ENCODE peak calls at places on chromosomes 4 and X, in four cellular contexts. One of them, this sample, is unnamed.

GRCh38 chr4:167219090-167219489 is 15.2 kb downstream of the SPOCK3 start:
- DNase-seq in CD8-positive, alpha-beta memory T cell: no peak
- DNase-seq in psoas muscle: no peak
- DNase-seq in SK-N-SH: no peak
- DNase-seq in this sample: no peak

GRCh38 chr4:40626183-40626990 is 3.3 kb downstream of the RBM47 start:
- DNase-seq in CD8-positive, alpha-beta memory T cell: no peak
- DNase-seq in psoas muscle: no peak
- DNase-seq in SK-N-SH: no peak
- DNase-seq in this sample: no peak

GRCh38 chrX:71619193-71619592 is 882 bp upstream of the CXCR3 start:
- DNase-seq in CD8-positive, alpha-beta memory T cell: peak; percentile 44
- DNase-seq in psoas muscle: no peak
- DNase-seq in SK-N-SH: no peak
- DNase-seq in this sample: no peak

GRCh38 chrX:19440713-19441112 is 74.6 kb downstream of the MAP3K15 start:
- DNase-seq in CD8-positive, alpha-beta memory T cell: no peak
- DNase-seq in psoas muscle: no peak
- DNase-seq in SK-N-SH: no peak
- DNase-seq in this sample: no peak

GRCh38 chrX:17052776-17053175 is 106.3 kb downstream of the REPS2 start:
- DNase-seq in CD8-positive, alpha-beta memory T cell: no peak
- DNase-seq in psoas muscle: no peak
- DNase-seq in SK-N-SH: no peak
- DNase-seq in this sample: no peak

GRCh38 chr4:79598214-79598613 is 190.2 kb upstream of the GK2 start:
- DNase-seq in CD8-positive, alpha-beta memory T cell: no peak
- DNase-seq in psoas muscle: no peak
- DNase-seq in SK-N-SH: no peak
- DNase-seq in this sample: no peak

GRCh38 chr4:95957054-95957453 is 117.2 kb downstream of the PDHA2 start:
- DNase-seq in CD8-positive, alpha-beta memory T cell: no peak
- DNase-seq in psoas muscle: no peak
- DNase-seq in SK-N-SH: no peak
- DNase-seq in this sample: no peak

GRCh38 chrX:22041931-22042530 is 9.9 kb downstream of the PHEX start:
- DNase-seq in CD8-positive, alpha-beta memory T cell: no peak
- DNase-seq in psoas muscle: no peak
- DNase-seq in SK-N-SH: no peak
- DNase-seq in this sample: no peak

GRCh38 chr4:81215936-81216335 is 914 bp upstream of the PRKG2 start:
- DNase-seq in CD8-positive, alpha-beta memory T cell: no peak
- DNase-seq in psoas muscle: no peak
- DNase-seq in SK-N-SH: no peak
- DNase-seq in this sample: no peak

GRCh38 chrX:87517571-87518141 is at the start of gene KLHL4:
- DNase-seq in CD8-positive, alpha-beta memory T cell: no peak
- DNase-seq in psoas muscle: no peak
- DNase-seq in SK-N-SH: no peak
- DNase-seq in this sample: peak; percentile 28

GRCh38 chrX:73847991-73848390 is 285.0 kb downstream of the CHIC1 start:
- DNase-seq in CD8-positive, alpha-beta memory T cell: no peak
- DNase-seq in psoas muscle: no peak
- DNase-seq in SK-N-SH: no peak
- DNase-seq in this sample: no peak

GRCh38 chr4:76809594-76810305 is 88.2 kb downstream of the SOWAHB start:
- DNase-seq in CD8-positive, alpha-beta memory T cell: no peak
- DNase-seq in psoas muscle: no peak
- DNase-seq in SK-N-SH: no peak
- DNase-seq in this sample: no peak

GRCh38 chr4:1396806-1397455 is 9.3 kb downstream of the NKX1-1 start:
- DNase-seq in CD8-positive, alpha-beta memory T cell: no peak
- DNase-seq in psoas muscle: no peak
- DNase-seq in SK-N-SH: peak; percentile 20
- DNase-seq in this sample: no peak

GRCh38 chrX:21975827-21976226 is 35.3 kb downstream of the SMS start:
- DNase-seq in CD8-positive, alpha-beta memory T cell: no peak
- DNase-seq in psoas muscle: no peak
- DNase-seq in SK-N-SH: no peak
- DNase-seq in this sample: no peak

GRCh38 chr4:143773998-143774898 is 73.8 kb upstream of the FREM3 start:
- DNase-seq in CD8-positive, alpha-beta memory T cell: no peak
- DNase-seq in psoas muscle: no peak
- DNase-seq in SK-N-SH: peak; percentile 21
- DNase-seq in this sample: peak; percentile 6

GRCh38 chrX:81202413-81202794 is 502 bp downstream of the SH3BGRL start:
- DNase-seq in CD8-positive, alpha-beta memory T cell: peak; percentile 25
- DNase-seq in psoas muscle: no peak
- DNase-seq in SK-N-SH: no peak
- DNase-seq in this sample: no peak

GRCh38 chrX:69361286-69361926 is 142.7 kb upstream of the NALF2 start:
- DNase-seq in CD8-positive, alpha-beta memory T cell: no peak
- DNase-seq in psoas muscle: no peak
- DNase-seq in SK-N-SH: peak; percentile 27
- DNase-seq in this sample: peak; percentile 16

GRCh38 chr4:123783091-123783765 is 386.6 kb downstream of the SPRY1 start:
- DNase-seq in CD8-positive, alpha-beta memory T cell: no peak
- DNase-seq in psoas muscle: no peak
- DNase-seq in SK-N-SH: no peak
- DNase-seq in this sample: no peak

GRCh38 chrX:139204576-139204902 is 326.0 kb upstream of the F9 start:
- DNase-seq in CD8-positive, alpha-beta memory T cell: no peak
- DNase-seq in psoas muscle: no peak
- DNase-seq in SK-N-SH: no peak
- DNase-seq in this sample: no peak

GRCh38 chr4:180578175-180578574 is 1665.0 kb upstream of the TENM3 start:
- DNase-seq in CD8-positive, alpha-beta memory T cell: no peak
- DNase-seq in psoas muscle: no peak
- DNase-seq in SK-N-SH: no peak
- DNase-seq in this sample: no peak

GRCh38 chrX:147953976-147954375 is 27.2 kb upstream of the FMR1NB start:
- DNase-seq in CD8-positive, alpha-beta memory T cell: no peak
- DNase-seq in psoas muscle: no peak
- DNase-seq in SK-N-SH: no peak
- DNase-seq in this sample: no peak

GRCh38 chrX:52346462-52347165 is 22.2 kb upstream of the XAGE2 start:
- DNase-seq in CD8-positive, alpha-beta memory T cell: no peak
- DNase-seq in psoas muscle: no peak
- DNase-seq in SK-N-SH: no peak
- DNase-seq in this sample: no peak

GRCh38 chrX:47297874-47298273 is 65.1 kb downstream of the USP11 start:
- DNase-seq in CD8-positive, alpha-beta memory T cell: no peak
- DNase-seq in psoas muscle: no peak
- DNase-seq in SK-N-SH: no peak
- DNase-seq in this sample: no peak

GRCh38 chr4:109875106-109875505 is 27.2 kb downstream of the LRIT3 start:
- DNase-seq in CD8-positive, alpha-beta memory T cell: no peak
- DNase-seq in psoas muscle: no peak
- DNase-seq in SK-N-SH: no peak
- DNase-seq in this sample: no peak

GRCh38 chr4:165370530-165370929 is 8.3 kb upstream of the CPE start:
- DNase-seq in CD8-positive, alpha-beta memory T cell: no peak
- DNase-seq in psoas muscle: no peak
- DNase-seq in SK-N-SH: no peak
- DNase-seq in this sample: no peak

GRCh38 chr4:105170703-105171102 is 24.0 kb downstream of the TET2 start:
- DNase-seq in CD8-positive, alpha-beta memory T cell: no peak
- DNase-seq in psoas muscle: no peak
- DNase-seq in SK-N-SH: no peak
- DNase-seq in this sample: no peak

DNA sequence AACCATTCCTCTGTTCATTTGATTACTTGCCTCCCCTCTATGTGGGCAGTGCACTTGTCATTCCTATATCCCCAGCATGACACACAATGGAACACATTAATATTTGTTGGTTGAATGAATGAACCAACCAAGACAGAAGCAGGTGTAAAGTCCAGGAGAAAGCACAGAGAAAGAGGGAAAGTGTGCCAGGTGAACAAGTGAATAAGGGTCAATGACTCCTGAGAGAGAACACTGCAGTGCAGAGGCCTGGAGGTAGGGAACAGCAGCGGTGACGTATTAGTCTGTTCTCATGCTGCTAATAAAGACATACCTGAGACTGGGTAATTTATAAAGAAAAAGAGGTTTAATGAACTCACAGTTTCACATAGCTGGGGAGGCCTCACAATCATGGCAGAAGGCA is 53.1 kb downstream of the USP46 start:
- DNase-seq in CD8-positive, alpha-beta memory T cell: no peak
- DNase-seq in psoas muscle: no peak
- DNase-seq in SK-N-SH: no peak
- DNase-seq in this sample: no peak
- H3K4me3 ChIP-seq in CD8-positive, alpha-beta memory T cell: no peak overlapping the region
- H3K4me3 ChIP-seq in psoas muscle: no peak overlapping the region
- H3K4me3 ChIP-seq in SK-N-SH: no peak overlapping the region
- H3K4me3 ChIP-seq in this sample: no peak overlapping the region

DNA sequence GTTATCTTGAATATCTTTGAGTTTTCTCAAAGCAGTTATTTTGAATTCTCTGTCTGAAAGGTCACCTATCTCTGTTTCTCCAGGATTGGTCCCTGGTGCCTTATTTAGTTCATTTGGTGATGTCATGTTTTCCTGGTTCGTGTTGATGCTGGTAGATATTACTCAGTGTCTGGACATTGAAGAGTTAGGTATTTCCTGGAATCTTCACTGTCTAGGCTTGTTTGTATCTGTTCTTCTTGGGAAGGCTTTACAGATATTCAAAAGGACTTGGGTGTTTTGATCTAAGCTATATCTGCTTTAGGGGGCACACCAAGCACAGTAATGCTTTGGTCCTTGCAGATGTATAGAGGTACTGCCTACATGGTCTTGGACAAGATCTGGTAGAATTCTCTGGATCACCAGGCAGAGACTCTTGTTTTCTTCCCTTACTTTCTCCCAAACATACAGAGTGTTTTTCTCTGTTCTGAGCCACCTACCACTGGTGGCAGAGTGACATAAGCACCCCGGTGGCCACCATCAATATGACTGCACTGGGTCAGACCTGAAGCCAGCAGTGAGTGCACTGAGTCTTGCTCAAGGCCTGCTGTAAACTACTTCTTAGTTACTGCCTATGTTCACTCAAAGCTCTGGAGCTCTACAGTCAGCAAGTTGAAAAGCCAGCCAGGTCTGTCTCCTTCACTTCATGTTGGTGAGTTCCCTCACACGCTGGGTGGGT is 193.5 kb upstream of the AMOT start:
- DNase-seq in CD8-positive, alpha-beta memory T cell: no peak
- DNase-seq in psoas muscle: no peak
- DNase-seq in SK-N-SH: no peak
- DNase-seq in this sample: no peak
- H3K36me3 ChIP-seq in CD8-positive, alpha-beta memory T cell: no peaks in the 10 kb centered on the region
- H3K36me3 ChIP-seq in psoas muscle: no peaks in the 10 kb centered on the region
- H3K36me3 ChIP-seq in SK-N-SH: no peaks in the 10 kb centered on the region
- H3K36me3 ChIP-seq in this sample: no peaks in the 10 kb centered on the region

DNA sequence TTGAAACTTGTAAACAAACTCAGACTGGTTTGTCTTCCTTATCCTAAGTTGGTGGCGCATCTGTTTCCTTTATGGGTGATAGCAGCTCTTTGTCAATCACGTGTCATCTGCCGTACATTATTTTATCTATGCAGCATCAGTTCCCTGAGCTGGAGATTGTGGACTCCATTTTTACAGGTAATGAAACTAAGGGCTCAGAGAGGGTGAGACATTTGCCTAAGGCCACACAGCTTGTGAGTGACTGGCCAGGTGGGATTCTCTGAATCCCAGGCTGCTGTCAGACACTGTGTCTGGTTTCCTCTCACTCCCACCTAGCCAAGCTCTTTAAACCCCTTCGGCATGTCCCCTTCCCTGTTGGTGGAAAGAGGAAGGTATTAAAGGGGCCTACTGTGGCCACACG is 41.7 kb upstream of the CLCN4 start:
- DNase-seq in CD8-positive, alpha-beta memory T cell: no peak
- DNase-seq in psoas muscle: no peak
- DNase-seq in SK-N-SH: no peak
- DNase-seq in this sample: no peak
- H3K4me1 ChIP-seq in CD8-positive, alpha-beta memory T cell: peaks cover 33% of the 10 kb centered on the region
- H3K4me1 ChIP-seq in psoas muscle: peaks cover 4% of the 10 kb centered on the region
- H3K4me1 ChIP-seq in SK-N-SH: no peaks in the 10 kb centered on the region
- H3K4me1 ChIP-seq in this sample: peaks cover 24% of the 10 kb centered on the region

GRCh38 chrX:77065896-77066295 is 381.3 kb upstream of the FGF16 start:
- DNase-seq in CD8-positive, alpha-beta memory T cell: no peak
- DNase-seq in psoas muscle: no peak
- DNase-seq in SK-N-SH: no peak
- DNase-seq in this sample: no peak

DNA sequence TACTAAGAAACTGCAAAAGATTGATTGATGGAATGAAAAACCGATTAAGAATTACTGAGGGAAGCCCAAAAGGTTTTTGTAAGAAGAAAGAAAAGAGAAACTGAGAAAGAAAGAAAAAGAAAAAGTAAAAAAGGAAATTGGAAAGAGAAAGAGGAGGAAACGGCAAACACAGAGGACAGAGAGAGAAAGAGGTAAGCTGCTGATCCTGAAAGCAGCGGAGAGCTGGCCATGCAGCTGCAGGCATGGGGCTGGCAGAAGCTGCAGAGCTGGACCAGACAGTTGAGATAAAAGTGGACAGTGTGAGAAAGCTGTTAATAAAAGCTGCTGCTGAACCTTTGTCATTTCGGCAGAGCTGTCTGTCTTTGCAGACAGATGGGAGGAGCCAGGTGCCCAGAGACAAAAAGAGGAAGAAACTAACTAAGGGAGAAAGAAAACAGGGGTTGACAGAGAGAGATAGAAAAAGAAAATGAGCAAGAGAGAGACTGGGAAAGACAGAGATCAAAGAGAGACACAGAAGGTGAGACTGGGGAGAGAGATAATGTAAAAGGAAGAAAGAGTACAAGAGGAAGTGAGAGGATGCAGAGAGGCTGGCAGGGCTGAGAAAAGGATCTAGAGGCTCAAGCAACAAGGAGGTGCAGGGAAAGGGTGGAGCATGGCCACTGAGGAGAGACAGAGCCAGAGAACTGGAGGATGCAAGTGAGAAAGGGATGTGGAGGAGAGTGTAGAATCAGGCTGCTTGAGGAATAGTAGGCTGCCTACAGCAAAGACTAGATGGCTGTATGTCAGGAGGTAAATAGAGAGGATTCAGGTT is 376.9 kb upstream of the FGF16 start:
- DNase-seq in CD8-positive, alpha-beta memory T cell: no peak
- DNase-seq in psoas muscle: no peak
- DNase-seq in SK-N-SH: no peak
- DNase-seq in this sample: no peak
- H3K4me3 ChIP-seq in CD8-positive, alpha-beta memory T cell: no peak overlapping the region
- H3K4me3 ChIP-seq in psoas muscle: no peak overlapping the region
- H3K4me3 ChIP-seq in SK-N-SH: peak overlapping the region; percentile 37
- H3K4me3 ChIP-seq in this sample: no peak overlapping the region

GRCh38 chr4:99058228-99058627 is 30.4 kb downstream of the ADH5 start:
- DNase-seq in CD8-positive, alpha-beta memory T cell: no peak
- DNase-seq in psoas muscle: no peak
- DNase-seq in SK-N-SH: no peak
- DNase-seq in this sample: peak; percentile 18
- H3K36me3 ChIP-seq in CD8-positive, alpha-beta memory T cell: peaks cover 6% of the 10 kb centered on the region
- H3K36me3 ChIP-seq in psoas muscle: peaks cover 33% of the 10 kb centered on the region
- H3K36me3 ChIP-seq in SK-N-SH: peaks cover 46% of the 10 kb centered on the region
- H3K36me3 ChIP-seq in this sample: peaks cover 40% of the 10 kb centered on the region